ENCODE peak calls at places on chromosomes 5 and 9, in four cellular contexts. N, E, G and L are unnamed samples.

GRCh38 chr9:32738501-32739172 is 44.7 kb upstream of the TMEM215 start:
- DNase-seq in N (no peak), E (peak), G (no peak), L (no peak)

GRCh38 chr5:34675857-34676256 is 19.7 kb downstream of the RAI14 start:
- DNase-seq in N (no peak), E (no peak), G (no peak), L (no peak)

GRCh38 chr9:123360161-123361085 is 4.4 kb downstream of the CRB2 start:
- DNase-seq in N (no peak), E (no peak), G (peak), L (no peak)

GRCh38 chr5:17294639-17295311 is 77.3 kb downstream of the BASP1 start:
- DNase-seq in N (no peak), E (no peak), G (no peak), L (no peak)

GRCh38 chr9:70303268-70303667 is 44.5 kb downstream of the SMC5 start:
- DNase-seq in N (peak), E (no peak), G (no peak), L (no peak)

GRCh38 chr5:76710991-76711390 is 4.9 kb upstream of the F2R start:
- DNase-seq in N (no peak), E (peak), G (no peak), L (peak)

GRCh38 chr5:111447822-111448221 is 64.5 kb downstream of the STARD4 start:
- DNase-seq in N (no peak), E (no peak), G (peak), L (no peak)

GRCh38 chr9:38332625-38333024 is 59.9 kb upstream of the ALDH1B1 start:
- DNase-seq in N (no peak), E (no peak), G (no peak), L (no peak)

GRCh38 chr5:59206132-59206581 is 623.3 kb downstream of the RAB3C start:
- DNase-seq in N (peak), E (peak), G (no peak), L (peak)

GRCh38 chr9:109314011-109314531 is 6.8 kb downstream of the EPB41L4B start:
- DNase-seq in N (no peak), E (no peak), G (no peak), L (no peak)

GRCh38 chr5:10600629-10601245 is 36.9 kb downstream of the ANKRD33B start:
- DNase-seq in N (no peak), E (peak), G (no peak), L (no peak)

GRCh38 chr5:181121675-181122561 is 9.1 kb downstream of the OR2V1 start:
- DNase-seq in N (no peak), E (no peak), G (peak), L (no peak)

GRCh38 chr5:42894057-42894456 is 82.4 kb upstream of the SELENOP start:
- DNase-seq in N (peak), E (no peak), G (peak), L (no peak)

GRCh38 chr5:139955053-139955605 is 88.0 kb downstream of the NRG2 start:
- DNase-seq in N (no peak), E (no peak), G (peak), L (no peak)

GRCh38 chr9:89593776-89594427 is 10.9 kb upstream of the GADD45G start:
- DNase-seq in N (peak), E (no peak), G (peak), L (peak)

GRCh38 chr9:98869078-98869745 is 61.7 kb downstream of the GALNT12 start:
- DNase-seq in N (no peak), E (peak), G (no peak), L (no peak)

GRCh38 chr5:15117691-15118090 is 246.1 kb upstream of the ANKH start:
- DNase-seq in N (no peak), E (no peak), G (no peak), L (no peak)

GRCh38 chr5:106312360-106312759 is 1358.4 kb downstream of the EFNA5 start:
- DNase-seq in N (peak), E (peak), G (no peak), L (no peak)

GRCh38 chr5:72328172-72328571 is 8.0 kb downstream of the PTCD2 start:
- DNase-seq in N (peak), E (peak), G (no peak), L (peak)

GRCh38 chr5:145918397-145918796 is 18.0 kb upstream of the SH3RF2 start:
- DNase-seq in N (no peak), E (no peak), G (no peak), L (no peak)

GRCh38 chr9:16524823-16525222 is 345.6 kb downstream of the BNC2 start:
- DNase-seq in N (no peak), E (no peak), G (peak), L (no peak)

GRCh38 chr9:137064027-137064879 is 6.1 kb downstream of the SAPCD2 start:
- DNase-seq in N (peak), E (no peak), G (peak), L (no peak)

GRCh38 chr9:68778635-68779034 is 73.6 kb downstream of the PIP5K1B start:
- DNase-seq in N (no peak), E (no peak), G (no peak), L (no peak)

GRCh38 chr5:119331566-119332095 is 24.2 kb upstream of the TNFAIP8 start:
- DNase-seq in N (no peak), E (no peak), G (no peak), L (no peak)

GRCh38 chr9:114283551-114284111 is 39.3 kb upstream of the ORM1 start:
- DNase-seq in N (no peak), E (no peak), G (no peak), L (no peak)

GRCh38 chr5:113378960-113379541 is 55.7 kb downstream of the TSSK1B start:
- DNase-seq in N (peak), E (peak), G (peak), L (peak)

GRCh38 chr9:125950880-125951471 is 203.8 kb downstream of the PBX3 start:
- DNase-seq in N (no peak), E (no peak), G (peak), L (no peak)

GRCh38 chr9:29548436-29548835 is 1975.2 kb upstream of the C9orf72 start:
- DNase-seq in N (no peak), E (no peak), G (no peak), L (no peak)

GRCh38 chr5:41182666-41183065 is 30.7 kb downstream of the C6 start:
- DNase-seq in N (no peak), E (peak), G (no peak), L (no peak)

GRCh38 chr9:112380102-112380581 is at the start of gene HSDL2:
- DNase-seq in N (no peak), E (peak), G (peak), L (peak)

GRCh38 chr9:137048655-137049543 is 2.9 kb upstream of the NPDC1 start:
- DNase-seq in N (no peak), E (no peak), G (peak), L (no peak)

GRCh38 chr9:32954642-32955041 is 46.8 kb downstream of the APTX start:
- DNase-seq in N (peak), E (peak), G (no peak), L (peak)

GRCh38 chr9:31519011-31519410 is 865.4 kb upstream of the ACO1 start:
- DNase-seq in N (no peak), E (no peak), G (peak), L (no peak)

GRCh38 chr5:36728697-36729543 is 122.5 kb downstream of the SLC1A3 start:
- DNase-seq in N (peak), E (peak), G (peak), L (peak)

GRCh38 chr9:10479172-10479571 is 133.6 kb downstream of the PTPRD start:
- DNase-seq in N (no peak), E (no peak), G (peak), L (no peak)

GRCh38 chr9:77750981-77751340 is 102.8 kb upstream of the GNA14 start:
- DNase-seq in N (no peak), E (peak), G (no peak), L (no peak)

GRCh38 chr5:33170414-33170813 is 270.4 kb upstream of the TARS1 start:
- DNase-seq in N (no peak), E (peak), G (peak), L (no peak)